ENCODE peak calls at places on chromosomes 3 and 15, in four cellular contexts. V, C, P and K are unnamed samples.

GRCh38 chr3:33962383-33962782 is 164.0 kb downstream of the PDCD6IP start:
- DNase-seq in P (no peak), C (no peak), V (no peak), K (no peak)

GRCh38 chr15:92808611-92809063 is 91.5 kb upstream of the CHD2 start:
- DNase-seq in P (no peak), C (no peak), V (peak; percentile 43), K (no peak)

GRCh38 chr15:48681274-48681840 is 35.8 kb upstream of the FBN1 start:
- DNase-seq in V (peak; percentile 80), C (no peak), P (no peak), K (no peak)

GRCh38 chr3:32440481-32441350 is 49.1 kb downstream of the CMTM7 start:
- DNase-seq in V (no peak), C (peak; percentile 32), P (no peak), K (no peak)

GRCh38 chr3:11530153-11530721 is 113.5 kb downstream of the VGLL4 start:
- DNase-seq in P (no peak), V (peak; percentile 98), C (no peak), K (no peak)

GRCh38 chr3:52198643-52199608 is 966 bp downstream of the ALAS1 start:
- DNase-seq in P (no peak), C (no peak), V (no peak), K (no peak)

GRCh38 chr3:124137264-124137663 is 145.3 kb upstream of the ROPN1 start:
- DNase-seq in C (no peak), P (no peak), V (no peak), K (no peak)

GRCh38 chr15:74318376-74319137 is 48.9 kb downstream of the CYP11A1 start:
- DNase-seq in V (no peak), C (no peak), P (no peak), K (no peak)

GRCh38 chr3:56769125-56769709 is 32.5 kb downstream of the ARHGEF3 start:
- DNase-seq in P (no peak), C (no peak), V (no peak), K (no peak)

GRCh38 chr3:194130807-194131589 is 5.0 kb upstream of the HES1 start:
- DNase-seq in C (no peak), V (no peak), P (peak; percentile 95), K (no peak)

GRCh38 chr15:43777293-43777819 is 590 bp upstream of the ELL3 start:
- DNase-seq in P (peak; percentile 78), V (peak; percentile 55), C (peak; percentile 90), K (peak; percentile 58)

GRCh38 chr15:40928975-40929729 is at the start of gene DLL4:
- DNase-seq in V (peak; percentile 59), C (peak; percentile 87), P (no peak), K (peak; percentile 95)

GRCh38 chr3:195073866-195074860 is 196.8 kb downstream of the XXYLT1 start:
- DNase-seq in V (no peak), C (no peak), P (no peak), K (no peak)

DNA sequence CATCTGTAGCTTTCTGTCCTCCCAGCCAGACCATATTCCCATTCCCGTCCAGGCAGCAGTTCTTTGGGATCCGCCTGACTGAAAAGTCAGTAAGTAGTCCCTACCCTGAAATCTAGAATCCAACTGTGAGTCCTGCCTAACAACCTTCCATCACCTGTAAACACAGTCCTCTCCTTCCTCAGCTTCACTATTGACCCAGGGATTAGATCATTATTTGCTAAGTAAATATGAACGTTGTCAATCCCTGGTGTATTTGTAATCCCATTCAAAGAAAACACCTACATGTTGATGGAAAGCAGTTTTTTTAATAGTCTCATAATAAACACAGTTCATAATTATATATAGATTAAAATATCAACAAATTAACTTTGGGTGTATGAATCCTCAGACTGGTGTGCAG is 732 bp downstream of the SAXO2 start:
- DNase-seq in V (no peak), P (no peak), C (no peak), K (no peak)
- TF ChIP-seq CHD1 in V (no peak), P (no peak), C (no peak), K (no peak)

DNA sequence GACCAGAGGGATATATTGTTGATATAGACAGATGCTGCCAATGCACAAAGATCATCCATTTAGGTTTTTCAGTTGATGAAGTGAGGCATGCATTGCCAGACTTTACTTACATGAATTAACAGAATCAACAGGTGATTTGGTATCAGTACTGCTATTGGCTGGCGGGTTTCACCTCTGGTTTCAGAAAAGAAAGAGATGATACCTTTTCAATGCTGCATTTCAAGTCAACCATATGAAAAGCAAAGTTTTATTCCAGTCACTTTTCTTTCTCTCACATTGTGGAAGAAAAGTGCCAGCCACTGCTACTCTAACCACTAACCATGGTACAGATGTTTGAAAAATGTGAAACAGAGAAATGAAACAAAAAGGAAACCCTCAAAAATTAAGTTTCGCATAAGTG is 289.1 kb downstream of the TIGIT start:
- DNase-seq in V (no peak), P (peak; percentile 51), C (no peak), K (no peak)
- TF ChIP-seq CHD1 in V (no peak), P (no peak), C (no peak), K (no peak)

GRCh38 chr3:72255191-72255590 is 470.2 kb upstream of the PROK2 start:
- DNase-seq in P (no peak), V (no peak), C (no peak), K (no peak)
- TF ChIP-seq CHD1 in P (no peak), V (no peak), C (no peak), K (no peak)

GRCh38 chr3:94303897-94304296 is 241.0 kb downstream of the NSUN3 start:
- DNase-seq in V (peak; percentile 1), C (no peak), P (no peak), K (no peak)
- TF ChIP-seq CHD1 in V (no peak), C (no peak), P (no peak), K (no peak)

DNA sequence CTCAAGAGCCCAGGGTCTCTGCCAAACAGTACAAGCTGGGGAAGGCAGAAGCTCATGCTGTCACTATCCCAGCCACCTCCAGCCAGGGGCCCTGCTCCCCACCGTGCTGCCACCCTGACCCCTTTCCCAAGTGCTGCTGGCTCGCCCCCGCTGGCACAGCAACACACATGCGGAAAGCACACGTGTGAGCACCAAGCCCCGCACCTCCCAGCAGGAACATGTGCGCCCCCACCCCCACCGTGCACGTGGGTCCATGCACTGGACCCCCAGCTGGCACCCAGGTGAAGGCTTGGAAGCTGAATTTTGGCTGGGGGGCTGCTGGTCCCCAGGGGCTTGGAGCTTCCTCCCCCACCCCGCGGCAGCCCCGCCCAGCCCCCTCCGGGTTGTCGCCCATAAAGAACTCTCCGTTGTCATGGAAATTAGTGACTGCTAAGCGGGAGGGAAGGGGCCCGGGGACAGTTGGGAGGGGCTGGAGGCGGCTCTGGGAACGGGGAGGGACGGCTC is 703 bp downstream of the CAMKV start:
- DNase-seq in P (no peak), V (no peak), C (peak; percentile 76), K (peak; percentile 27)
- TF ChIP-seq CHD1 in P (no peak), V (no peak), C (no peak), K (no peak)

GRCh38 chr15:25178835-25179672 is 224.3 kb downstream of the SNRPN start:
- DNase-seq in P (no peak), V (no peak), C (peak; percentile 11), K (no peak)
- TF ChIP-seq CHD1 in P (no peak), V (no peak), C (no peak), K (no peak)